ENCODE peak calls at places on chromosomes 13 and 19, in six cellular contexts. M is K562, A is GM12878, G is HCT116, O is T47D, E is SK-N-SH. X is an unnamed sample.

GRCh38 chr13:65499251-65499650 is 1730.9 kb downstream of the PCDH9 start:
- DNase-seq in M (no peak), A (no peak), G (no peak), O (no peak), E (no peak), X (no peak)

GRCh38 chr19:56423276-56423984 is 19.3 kb downstream of the ZNF583 start:
- DNase-seq in M (no peak), A (no peak), G (no peak), O (no peak), E (no peak), X (no peak)

GRCh38 chr13:31870511-31870910 is 131.2 kb downstream of the RXFP2 start:
- DNase-seq in M (no peak), A (no peak), G (no peak), O (no peak), E (no peak), X (no peak)

GRCh38 chr13:30108913-30109237 is 198.5 kb downstream of the KATNAL1 start:
- DNase-seq in M (no peak), A (no peak), G (no peak), O (no peak), E (no peak), X (no peak)

GRCh38 chr13:38518328-38518727 is 168.5 kb upstream of the FREM2 start:
- DNase-seq in M (no peak), A (no peak), G (no peak), O (no peak), E (no peak), X (no peak)

GRCh38 chr13:110070511-110071120 is 236.3 kb downstream of the COL4A1 start:
- DNase-seq in M (no peak), A (no peak), G (no peak), O (no peak), E (no peak), X (no peak)

GRCh38 chr13:60162096-60162495 is 1.6 kb downstream of the DIAPH3 start:
- DNase-seq in M (no peak), A (no peak), G (no peak), O (no peak), E (no peak), X (no peak)

GRCh38 chr13:22107549-22107948 is 436.7 kb downstream of the FGF9 start:
- DNase-seq in M (no peak), A (no peak), G (no peak), O (peak), E (no peak), X (no peak)

GRCh38 chr13:50274181-50274580 is 258.9 kb downstream of the KCNRG start:
- DNase-seq in M (no peak), A (no peak), G (no peak), O (no peak), E (no peak), X (no peak)

GRCh38 chr13:33611016-33611805 is 206.7 kb upstream of the RFC3 start:
- DNase-seq in M (no peak), A (no peak), G (no peak), O (no peak), E (no peak), X (no peak)

GRCh38 chr13:75458696-75459422 is 23.1 kb downstream of the TBC1D4 start:
- DNase-seq in M (no peak), A (peak), G (no peak), O (no peak), E (peak), X (no peak)

GRCh38 chr13:75455962-75456361 is 26.0 kb downstream of the TBC1D4 start:
- DNase-seq in M (no peak), A (no peak), G (no peak), O (no peak), E (no peak), X (no peak)

GRCh38 chr13:75465236-75465635 is 16.7 kb downstream of the TBC1D4 start:
- DNase-seq in M (no peak), A (no peak), G (no peak), O (no peak), E (no peak), X (no peak)

GRCh38 chr13:75460644-75461043 is 21.3 kb downstream of the TBC1D4 start:
- DNase-seq in M (no peak), A (no peak), G (no peak), O (no peak), E (no peak), X (no peak)

GRCh38 chr13:75461314-75461713 is 20.7 kb downstream of the TBC1D4 start:
- DNase-seq in M (no peak), A (no peak), G (no peak), O (no peak), E (no peak), X (no peak)
- TF ChIP-seq JUND in M (no peak), A (no peak), G (no peak), O (no peak), E (no peak), X (no peak)

DNA sequence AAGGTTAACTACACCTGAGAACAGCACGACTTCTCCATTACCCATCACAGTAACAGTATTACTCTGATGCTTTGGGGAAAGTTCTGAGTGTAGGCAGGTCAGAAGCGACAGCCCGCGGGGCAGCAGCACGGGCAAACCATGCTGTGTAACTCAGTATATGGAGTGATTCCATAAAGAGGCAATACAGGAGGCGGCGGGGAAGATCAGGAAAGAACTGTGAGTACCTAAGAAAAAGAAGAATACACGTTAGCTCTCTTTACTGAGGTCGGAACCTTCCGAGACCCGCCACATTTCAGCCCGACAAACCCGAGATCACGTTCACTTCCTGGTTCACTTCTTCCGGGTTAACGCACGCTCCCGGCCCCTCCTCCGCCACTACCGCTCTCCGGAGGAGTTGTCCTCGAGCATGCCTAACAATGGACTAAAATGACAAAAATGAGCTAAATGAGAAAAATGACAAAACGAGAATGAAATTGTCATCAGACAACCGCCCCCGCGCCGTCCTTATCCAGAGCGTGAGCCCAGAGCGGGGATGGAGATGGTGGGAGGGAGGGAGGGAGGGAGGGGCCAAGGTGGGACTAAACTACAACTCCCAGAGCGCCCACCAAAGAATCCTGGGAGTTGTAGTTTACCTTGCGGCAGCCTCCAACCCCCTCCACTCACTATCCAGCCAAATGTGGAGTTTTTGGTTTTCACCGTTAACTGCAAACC is at the start of gene MTRF1:
- DNase-seq in M (peak), A (peak), G (peak), O (peak), E (peak), X (peak)
- TF ChIP-seq JUND in M (no peak), A (no peak), G (no peak), O (no peak), E (no peak), X (no peak)

DNA sequence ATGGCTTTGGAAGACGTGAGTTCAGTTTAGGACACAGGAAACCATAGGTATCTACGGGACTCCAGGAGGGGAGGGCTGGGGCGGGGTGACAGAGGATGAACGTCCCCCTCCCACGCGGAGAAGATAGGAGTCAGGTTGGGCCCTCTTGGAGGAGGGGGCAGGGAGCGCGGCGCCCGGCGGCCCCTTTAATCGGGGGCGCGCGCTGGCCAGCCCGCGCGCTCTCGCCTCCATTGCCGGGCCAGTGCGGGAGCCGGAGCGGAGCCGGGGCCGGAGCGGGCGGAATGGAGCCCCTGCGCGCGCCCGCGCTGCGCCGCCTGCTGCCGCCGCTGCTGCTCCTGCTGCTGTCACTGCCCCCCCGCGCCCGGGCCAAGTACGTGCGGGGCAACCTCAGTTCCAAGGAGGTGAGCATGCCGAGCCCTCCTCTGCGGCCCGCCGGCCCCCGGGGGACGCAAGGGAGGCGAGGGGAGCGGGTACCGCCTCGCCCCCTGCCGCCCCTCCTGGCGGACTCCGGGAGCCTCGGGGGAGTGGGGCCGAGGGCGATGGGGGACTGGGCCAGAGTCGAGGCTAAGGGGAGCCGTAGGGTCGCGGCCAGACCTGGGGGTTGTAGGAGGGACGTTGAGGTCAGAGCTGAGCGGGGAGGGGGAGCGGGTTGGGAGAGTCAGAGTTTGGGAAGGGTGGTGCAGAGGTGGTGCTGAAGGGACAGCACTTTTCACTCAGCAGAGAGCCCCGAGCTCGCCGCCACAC is at the start of gene TMEM145:
- DNase-seq in M (peak), A (no peak), G (no peak), O (peak), E (peak), X (no peak)
- TF ChIP-seq JUND in M (no peak), A (no peak), G (no peak), O (no peak), E (no peak), X (no peak)

DNA sequence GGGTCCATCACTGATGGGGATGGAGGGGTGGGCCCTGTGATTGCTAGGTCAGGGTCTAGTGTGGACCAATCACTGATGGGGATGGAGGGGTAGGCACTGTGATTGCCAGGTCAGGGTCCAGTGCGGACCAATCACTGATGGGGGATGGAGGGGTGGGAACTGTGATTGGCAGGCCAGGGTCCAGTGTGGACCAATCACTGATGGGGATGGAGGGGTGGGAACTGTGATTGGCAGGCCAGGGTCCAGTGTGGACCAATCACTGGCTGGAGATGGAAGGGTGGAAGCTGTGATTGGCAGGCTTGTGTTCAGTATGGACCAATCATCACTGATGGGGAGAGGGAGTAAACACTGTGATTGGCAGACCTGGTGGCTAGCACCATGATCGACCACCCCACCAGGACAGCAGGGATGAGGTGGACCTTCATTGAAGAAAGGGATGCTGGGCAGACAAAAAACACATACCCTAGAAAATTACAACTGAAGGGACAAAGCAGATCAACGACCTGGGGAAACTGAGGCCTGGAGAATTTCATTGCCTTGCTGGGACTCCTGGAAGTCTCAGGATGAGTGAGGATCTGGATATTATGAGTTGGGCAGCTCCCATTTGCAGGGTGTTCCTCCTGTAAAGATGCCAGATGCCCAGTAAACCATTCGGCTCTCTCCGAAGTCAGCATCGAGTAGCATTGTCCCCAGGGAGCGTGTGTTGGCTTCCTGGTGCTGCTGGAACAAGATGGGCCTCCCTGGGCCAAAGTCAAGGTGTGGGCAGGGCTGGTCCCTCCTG is 15.5 kb downstream of the TMPRSS9 start:
- DNase-seq in M (no peak), A (no peak), G (no peak), O (no peak), E (no peak), X (no peak)
- TF ChIP-seq JUND in M (no peak), A (no peak), G (no peak), O (no peak), E (no peak), X (no peak)

GRCh38 chr19:32392946-32393345 is 12.6 kb upstream of the DPY19L3 start:
- DNase-seq in M (no peak), A (no peak), G (no peak), O (no peak), E (no peak), X (no peak)

GRCh38 chr19:32387701-32388392 is 17.7 kb upstream of the DPY19L3 start:
- DNase-seq in M (no peak), A (no peak), G (no peak), O (no peak), E (no peak), X (no peak)

GRCh38 chr19:32392142-32392541 is 13.4 kb upstream of the DPY19L3 start:
- DNase-seq in M (no peak), A (no peak), G (no peak), O (no peak), E (no peak), X (no peak)

GRCh38 chr19:32388393-32388724 is 17.2 kb upstream of the DPY19L3 start:
- DNase-seq in M (no peak), A (no peak), G (no peak), O (no peak), E (no peak), X (no peak)
- TF ChIP-seq JUND in M (no peak), A (no peak), G (no peak), O (no peak), E (no peak), X (no peak)

GRCh38 chr13:106446011-106446410 is 89.5 kb downstream of the EFNB2 start:
- DNase-seq in M (no peak), A (no peak), G (no peak), O (no peak), E (no peak), X (no peak)
- TF ChIP-seq JUND in M (no peak), A (no peak), G (no peak), O (no peak), E (no peak), X (no peak)

GRCh38 chr13:45481688-45482087 is 16.9 kb downstream of the COG3 start:
- DNase-seq in M (no peak), A (no peak), G (no peak), O (no peak), E (no peak), X (no peak)

GRCh38 chr13:45479661-45480060 is 14.9 kb downstream of the COG3 start:
- DNase-seq in M (no peak), A (no peak), G (no peak), O (no peak), E (no peak), X (no peak)

GRCh38 chr13:45482571-45483173 is 17.9 kb downstream of the COG3 start:
- DNase-seq in M (no peak), A (no peak), G (no peak), O (no peak), E (no peak), X (no peak)
- TF ChIP-seq JUND in M (no peak), A (no peak), G (no peak), O (no peak), E (no peak), X (no peak)

DNA sequence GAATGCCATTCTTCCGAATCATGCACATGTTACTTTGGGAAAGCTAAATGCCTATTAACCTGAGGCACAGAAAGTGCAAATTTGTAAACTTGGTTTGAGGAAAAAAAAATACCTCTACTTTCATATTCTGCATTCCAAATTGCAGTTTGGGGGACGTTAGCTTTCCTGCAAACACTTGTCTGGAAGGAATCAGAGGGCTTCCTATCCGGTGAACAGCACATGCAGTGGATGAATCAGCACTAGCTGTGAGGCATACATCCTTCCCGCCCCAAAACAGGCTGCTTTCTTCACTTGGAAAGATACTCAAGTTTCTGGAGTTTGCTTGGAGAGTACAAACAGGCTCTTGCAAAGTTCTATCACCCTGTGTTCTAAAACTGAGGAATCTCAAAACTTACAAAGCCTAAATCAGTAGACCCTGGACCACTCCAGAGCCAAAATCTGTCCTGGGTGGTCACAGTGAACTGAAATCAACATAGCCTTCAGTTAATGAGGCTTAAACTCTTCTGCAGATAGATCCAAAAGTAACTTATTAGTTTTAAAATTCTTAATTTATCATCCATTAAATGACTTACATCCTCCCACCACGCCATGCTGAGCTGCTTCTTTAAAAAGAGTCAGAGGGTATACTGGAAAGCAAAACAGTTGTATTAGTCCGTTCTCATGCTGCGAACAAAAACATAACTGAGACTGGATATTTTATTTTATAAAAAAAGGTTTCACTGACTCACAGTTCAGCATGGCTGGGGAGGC is 802.3 kb upstream of the ARGLU1 start:
- DNase-seq in M (no peak), A (no peak), G (no peak), O (no peak), E (no peak), X (no peak)
- TF ChIP-seq JUND in M (no peak), A (no peak), G (no peak), O (no peak), E (peak), X (no peak)

DNA sequence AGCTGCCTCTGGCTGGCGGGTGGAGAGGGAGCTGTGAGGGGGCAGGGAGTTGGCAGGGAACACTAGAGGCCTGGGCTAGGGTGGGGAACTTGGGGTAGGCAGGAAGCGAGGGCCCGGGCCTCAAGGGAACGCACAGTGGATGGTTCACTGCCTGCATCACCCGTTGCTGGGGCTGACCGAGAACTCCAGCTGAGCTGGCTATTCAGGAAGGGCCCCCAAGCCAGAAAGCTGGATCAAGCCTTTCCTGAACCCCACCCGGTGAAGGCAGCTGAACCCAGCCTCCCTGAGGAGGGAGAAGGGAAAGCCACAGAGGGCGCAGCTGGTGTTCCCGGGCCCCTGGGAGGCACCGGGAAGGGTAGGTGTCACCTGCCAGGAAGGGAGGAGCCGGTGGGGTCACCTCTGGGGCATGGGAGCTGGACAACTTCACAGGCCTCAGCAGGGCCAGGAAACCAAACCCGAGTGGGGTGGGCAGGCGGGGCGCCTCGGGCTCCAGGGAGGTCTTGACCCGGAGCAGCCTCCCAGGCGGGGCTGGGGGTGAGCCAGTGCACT is 13.9 kb downstream of the PALM start:
- DNase-seq in M (no peak), A (no peak), G (no peak), O (no peak), E (no peak), X (no peak)
- TF ChIP-seq JUND in M (no peak), A (no peak), G (no peak), O (no peak), E (no peak), X (no peak)